ENCODE peak calls at places on chromosomes 11 and 22, in four cellular contexts. G is Caco-2; C is M059J; X is activated CD4-positive, alpha-beta T cell treated with anti-CD3 and anti-CD28 coated beads for 48 hours. L is an unnamed sample.

GRCh38 chr11:120061761-120062560 is 76.0 kb downstream of the TRIM29 start:
- DNase-seq in G (peak), C (no peak), X (no peak), L (no peak)

GRCh38 chr11:4704790-4705334 is 278 bp downstream of the MMP26 start:
- DNase-seq in G (no peak), C (no peak), X (no peak), L (no peak)

GRCh38 chr22:45678961-45679912 is 7.6 kb downstream of the ATXN10 start:
- DNase-seq in G (no peak), C (peak), X (no peak), L (peak)

GRCh38 chr22:28111501-28111900 is 192.4 kb upstream of the PITPNB start:
- DNase-seq in G (no peak), C (peak), X (no peak), L (no peak)

GRCh38 chr11:70270104-70270876 is at the start of gene PPFIA1:
- DNase-seq in G (peak), C (peak), X (peak), L (peak)

GRCh38 chr22:50306753-50307749 is at the start of gene PLXNB2:
- DNase-seq in G (peak), C (peak), X (peak), L (peak)

GRCh38 chr11:131027501-131027900 is 111.2 kb upstream of the SNX19 start:
- DNase-seq in G (no peak), C (no peak), X (no peak), L (no peak)

GRCh38 chr11:20156280-20156875 is 3.9 kb downstream of the DBX1 start:
- DNase-seq in G (peak), C (no peak), X (peak), L (no peak)

GRCh38 chr11:109285465-109285864 is 136.5 kb upstream of the C11orf87 start:
- DNase-seq in G (no peak), C (no peak), X (no peak), L (no peak)

GRCh38 chr11:36398261-36398953 is 102.3 kb downstream of the PRR5L start:
- DNase-seq in G (no peak), C (no peak), X (no peak), L (peak)

GRCh38 chr22:27238935-27239510 is 562.5 kb downstream of the MN1 start:
- DNase-seq in G (peak), C (peak), X (no peak), L (peak)

GRCh38 chr11:59144579-59145345 is 2.1 kb downstream of the FAM111A start:
- DNase-seq in G (peak), C (peak), X (peak), L (peak)

GRCh38 chr22:43951966-43952365 is 3.3 kb upstream of the SAMM50 start:
- DNase-seq in G (no peak), C (no peak), X (no peak), L (no peak)

GRCh38 chr11:86473991-86474833 is 99.5 kb downstream of the CCDC81 start:
- DNase-seq in G (peak), C (peak), X (no peak), L (peak)

GRCh38 chr11:12629601-12630313 is 44.5 kb upstream of the TEAD1 start:
- DNase-seq in G (no peak), C (peak), X (no peak), L (peak)

GRCh38 chr11:112553340-112553739 is 292.7 kb upstream of the PLET1 start:
- DNase-seq in G (peak), C (no peak), X (no peak), L (no peak)

GRCh38 chr22:48574776-48575566 is 1252.7 kb downstream of the BRD1 start:
- DNase-seq in G (no peak), C (no peak), X (peak), L (peak)

L was measured in mammary epithelial cell.